ENCODE peak calls at places on chromosomes 16 and 17, in six cellular contexts. H is activated CD4-positive, alpha-beta T cell treated with anti-CD3 and anti-CD28 coated beads, Interleukin-2, amount 50 U/mL, for 1 hour; U is RPMI8226; M is activated T-helper 1 cell treated with Interleukin-2 at 50 U/mL for 16 hours; R is NCI-H526; L is mucosa of descending colon. S is an unnamed sample.

GRCh38 chr16:716250-716607 is 1.3 kb downstream of the METRN start:
- DNase-seq in H (no peak), U (no peak), M (no peak), R (no peak), L (no peak), S (peak)

GRCh38 chr17:65984299-65984698 is 207.6 kb downstream of the CEP112 start:
- DNase-seq in H (no peak), U (no peak), M (no peak), R (no peak), L (no peak), S (peak)

GRCh38 chr17:66952031-66952524 is 12.4 kb upstream of the CACNG4 start:
- DNase-seq in H (no peak), U (no peak), M (no peak), R (no peak), L (peak), S (peak)

GRCh38 chr16:58026139-58026704 is 668 bp downstream of the MMP15 start:
- DNase-seq in H (no peak), U (peak), M (no peak), R (no peak), L (peak), S (peak)

GRCh38 chr17:39174907-39175694 is 9.1 kb upstream of the ARL5C start:
- DNase-seq in H (peak), U (peak), M (peak), R (peak), L (peak), S (peak)

GRCh38 chr17:50096092-50096491 is 941 bp downstream of the PDK2 start:
- DNase-seq in H (no peak), U (no peak), M (no peak), R (no peak), L (peak), S (no peak)

GRCh38 chr17:64694207-64694606 is 32.1 kb upstream of the SMURF2 start:
- DNase-seq in H (no peak), U (peak), M (no peak), R (no peak), L (peak), S (no peak)

GRCh38 chr17:18919963-18920362 is 32.0 kb upstream of the SLC5A10 start:
- DNase-seq in H (no peak), U (peak), M (no peak), R (no peak), L (peak), S (no peak)

GRCh38 chr16:66168777-66169176 is 197.7 kb upstream of the CDH5 start:
- DNase-seq in H (no peak), U (no peak), M (no peak), R (no peak), L (no peak), S (no peak)

GRCh38 chr16:82924075-82924854 is 297.5 kb downstream of the CDH13 start:
- DNase-seq in H (no peak), U (no peak), M (no peak), R (peak), L (peak), S (peak)

GRCh38 chr16:77077523-77077922 is 113.5 kb upstream of the MON1B start:
- DNase-seq in H (no peak), U (no peak), M (no peak), R (no peak), L (no peak), S (no peak)

GRCh38 chr16:4313563-4314531 is 2.0 kb upstream of the GLIS2 start:
- DNase-seq in H (no peak), U (peak), M (no peak), R (peak), L (no peak), S (no peak)

GRCh38 chr17:38745545-38745944 is 2.6 kb downstream of the PCGF2 start:
- DNase-seq in H (no peak), U (no peak), M (no peak), R (no peak), L (no peak), S (no peak)

GRCh38 chr17:28717578-28718316 is at the start of gene RAB34:
- DNase-seq in H (no peak), U (no peak), M (no peak), R (peak), L (peak), S (peak)

GRCh38 chr17:71313866-71314265 is 807.0 kb upstream of the SOX9 start:
- DNase-seq in H (no peak), U (no peak), M (no peak), R (no peak), L (no peak), S (no peak)

GRCh38 chr16:85751665-85752501 is 987 bp upstream of the C16orf74 start:
- DNase-seq in H (no peak), U (peak), M (no peak), R (no peak), L (no peak), S (no peak)

GRCh38 chr16:20676268-20676828 is 21.1 kb downstream of the ACSM1 start:
- DNase-seq in H (no peak), U (no peak), M (no peak), R (no peak), L (peak), S (no peak)

GRCh38 chr16:66399930-66400329 is 27.2 kb upstream of the BEAN1 start:
- DNase-seq in H (no peak), U (no peak), M (no peak), R (peak), L (no peak), S (no peak)

GRCh38 chr17:63702223-63702577 is 2.3 kb upstream of the LIMD2 start:
- DNase-seq in H (peak), U (peak), M (peak), R (peak), L (peak), S (no peak)

GRCh38 chr16:22625948-22626347 is 115.3 kb downstream of the NPIPB5 start:
- DNase-seq in H (no peak), U (no peak), M (no peak), R (no peak), L (no peak), S (no peak)

GRCh38 chr17:52233176-52233575 is 74.7 kb upstream of the CA10 start:
- DNase-seq in H (no peak), U (no peak), M (no peak), R (no peak), L (no peak), S (no peak)

GRCh38 chr17:34569591-34569990 is 9.8 kb upstream of the TMEM132E start:
- DNase-seq in H (no peak), U (no peak), M (no peak), R (no peak), L (no peak), S (no peak)

GRCh38 chr16:85220125-85220839 is 108.0 kb upstream of the CIBAR2 start:
- DNase-seq in H (no peak), U (peak), M (no peak), R (no peak), L (peak), S (peak)

GRCh38 chr16:89375686-89376085 is 114.7 kb downstream of the ANKRD11 start:
- DNase-seq in H (no peak), U (no peak), M (no peak), R (no peak), L (no peak), S (no peak)

GRCh38 chr16:66428682-66429251 is 1.7 kb downstream of the BEAN1 start:
- DNase-seq in H (no peak), U (no peak), M (no peak), R (no peak), L (no peak), S (no peak)

GRCh38 chr17:78986048-78986648 is 6.4 kb upstream of the LGALS3BP start:
- DNase-seq in H (no peak), U (peak), M (no peak), R (no peak), L (peak), S (peak)

GRCh38 chr17:32772453-32773025 is 104.4 kb downstream of the MYO1D start:
- DNase-seq in H (no peak), U (no peak), M (no peak), R (no peak), L (no peak), S (no peak)

GRCh38 chr16:49274936-49275730 is 6.5 kb downstream of the CBLN1 start:
- DNase-seq in H (no peak), U (no peak), M (no peak), R (no peak), L (no peak), S (no peak)

S was measured in iris pigment epithelial cell.